ENCODE peak calls at places on chromosomes 4 and X, in nine cellular contexts. S is left cardiac atrium; M is activated T-cell treated with anti-CD3 and anti-CD28 coated beads, Interleukin-2, amount 50 U/mL, for 48 hours; X is WERI-Rb-1; P is stimulated activated CD8-positive, alpha-beta memory T cell treated with anti-CD3 and anti-CD28 coated beads, Interleukin-15, amount 100 ng/mL, for 1 hour; C is GM18507; D is NCI-H345; J is amniotic stem cell; Y is activated naive CD4-positive, alpha-beta T cell treated with Interleukin-2 at 50 U/mL for 16 hours. V is an unnamed sample.

GRCh38 chr4:7786517-7786916 is 153.1 kb downstream of the AFAP1 start:
- DNase-seq in P (no peak), D (no peak), X (no peak), S (no peak), J (no peak), M (no peak), C (no peak), Y (no peak), V (no peak)

GRCh38 chrX:12307961-12308360 is 169.7 kb downstream of the FRMPD4 start:
- DNase-seq in Y (no peak), X (no peak), S (no peak), P (no peak), C (no peak), J (no peak), D (peak; percentile 21), M (no peak), V (no peak)

GRCh38 chr4:4559596-4559995 is 17.7 kb upstream of the STX18 start:
- DNase-seq in C (no peak), S (no peak), D (no peak), X (no peak), J (no peak), P (no peak), M (no peak), Y (no peak), V (no peak)

GRCh38 chrX:41265615-41266014 is 68.3 kb upstream of the DDX3X start:
- DNase-seq in J (no peak), M (peak; percentile 57), Y (peak; percentile 57), X (no peak), C (no peak), P (no peak), D (no peak), S (no peak), V (no peak)

GRCh38 chr4:71293705-71294104 is 45.1 kb upstream of the SLC4A4 start:
- DNase-seq in C (no peak), M (no peak), X (no peak), S (no peak), J (no peak), D (no peak), Y (no peak), P (no peak), V (no peak)

GRCh38 chrX:29941292-29941691 is 274.1 kb upstream of the MAGEB2 start:
- DNase-seq in S (no peak), P (no peak), X (no peak), J (no peak), D (no peak), M (no peak), Y (no peak), C (no peak), V (no peak)

GRCh38 chr4:106502106-106502699 is 133.6 kb upstream of the GIMD1 start:
- DNase-seq in S (peak; percentile 48), J (peak; percentile 55), C (peak; percentile 5), M (peak; percentile 57), D (peak; percentile 37), Y (peak; percentile 29), X (peak; percentile 84), P (no peak), V (peak; percentile 73)

GRCh38 chrX:126456136-126456535 is 96.5 kb downstream of the DCAF12L1 start:
- DNase-seq in M (no peak), P (no peak), C (no peak), J (no peak), Y (no peak), S (no peak), D (no peak), X (no peak), V (no peak)

GRCh38 chrX:101260435-101260834 is 30.7 kb downstream of the TAF7L start:
- DNase-seq in C (no peak), Y (no peak), S (no peak), J (no peak), X (peak; percentile 19), M (no peak), D (no peak), P (no peak), V (no peak)

GRCh38 chrX:134737061-134737460 is 78.8 kb upstream of the PLAC1 start:
- DNase-seq in M (no peak), J (no peak), C (no peak), X (peak; percentile 56), D (no peak), P (no peak), Y (no peak), S (no peak), V (no peak)

GRCh38 chr4:158162637-158163036 is 10.2 kb downstream of the GASK1B start:
- DNase-seq in M (no peak), S (no peak), C (no peak), D (no peak), J (no peak), Y (no peak), P (no peak), X (no peak), V (no peak)

GRCh38 chrX:17627026-17627425 is 110.3 kb upstream of the SCML1 start:
- DNase-seq in J (no peak), M (no peak), C (no peak), S (no peak), D (no peak), P (no peak), X (no peak), Y (no peak), V (no peak)

GRCh38 chr4:7725951-7726350 is 213.7 kb downstream of the AFAP1 start:
- DNase-seq in P (no peak), J (no peak), Y (no peak), S (no peak), M (no peak), C (no peak), D (no peak), X (no peak), V (no peak)

GRCh38 chrX:45233541-45233940 is 32.9 kb upstream of the DIPK2B start:
- DNase-seq in C (no peak), S (no peak), Y (no peak), M (no peak), X (no peak), J (no peak), D (no peak), P (no peak), V (no peak)

GRCh38 chrX:68831405-68832100 is 2.7 kb downstream of the EFNB1 start:
- DNase-seq in S (no peak), P (no peak), M (no peak), Y (no peak), X (no peak), C (no peak), D (no peak), J (no peak), V (no peak)

GRCh38 chr4:107734120-107734519 is 14.1 kb upstream of the PAPSS1 start:
- DNase-seq in S (no peak), Y (no peak), M (no peak), P (no peak), J (no peak), X (peak; percentile 47), D (no peak), C (no peak), V (no peak)

GRCh38 chr4:6250235-6250983 is 19.2 kb upstream of the WFS1 start:
- DNase-seq in D (peak; percentile 73), S (no peak), M (peak; percentile 27), P (no peak), C (peak; percentile 48), Y (no peak), J (peak; percentile 48), X (peak; percentile 39), V (peak; percentile 40)

GRCh38 chr4:177119021-177119461 is 190.6 kb upstream of the NEIL3 start:
- DNase-seq in M (no peak), J (no peak), D (no peak), X (no peak), C (no peak), P (no peak), S (no peak), Y (no peak), V (no peak)

GRCh38 chrX:15738686-15739016 is 581 bp downstream of the CA5B start:
- DNase-seq in S (no peak), C (no peak), M (peak; percentile 38), J (no peak), D (no peak), Y (peak; percentile 25), P (no peak), X (no peak), V (no peak)

GRCh38 chrX:41958861-41959260 is 35.5 kb upstream of the CASK start:
- DNase-seq in P (no peak), J (no peak), M (no peak), D (no peak), Y (no peak), S (no peak), X (no peak), C (no peak), V (no peak)

GRCh38 chr4:112279025-112279881 is 6.5 kb downstream of the TIFA start:
- DNase-seq in C (no peak), J (no peak), D (no peak), M (no peak), S (no peak), Y (no peak), X (no peak), P (no peak), V (no peak)

GRCh38 chrX:45986971-45987370 is 558.2 kb downstream of the ZNF674 start:
- DNase-seq in M (no peak), X (no peak), J (no peak), C (no peak), D (no peak), S (no peak), P (no peak), Y (no peak), V (no peak)